ENCODE peak calls at places on chromosomes 5 and 9, in eight cellular contexts. T is NCI-H345, L is choroid plexus epithelial cell, C is heart left ventricle, M is H7, J is AG04450, Z is GM19239, X is cerebellar cortex. G is an unnamed sample.

GRCh38 chr9:70021026-70021571 is 22.5 kb upstream of the MAMDC2 start:
- DNase-seq in C (no peak), Z (no peak), J (peak; percentile 79), M (no peak), T (no peak), L (peak; percentile 79), X (no peak), G (no peak)

GRCh38 chr5:76341935-76342334 is 61.1 kb upstream of the IQGAP2 start:
- DNase-seq in C (peak; percentile 21), T (no peak), J (no peak), Z (no peak), L (peak; percentile 10), M (no peak), X (peak; percentile 92), G (no peak)

GRCh38 chr5:1754531-1755220 is 45.0 kb downstream of the MRPL36 start:
- DNase-seq in T (no peak), C (peak; percentile 7), L (no peak), J (no peak), X (no peak), M (peak; percentile 27), Z (no peak), G (no peak)

GRCh38 chr9:107251756-107252322 is 31.2 kb upstream of the RAD23B start:
- DNase-seq in J (peak; percentile 83), Z (no peak), T (peak; percentile 76), C (peak; percentile 69), X (no peak), L (peak; percentile 82), M (no peak), G (no peak)

GRCh38 chr5:175120412-175120811 is 323.6 kb downstream of the DRD1 start:
- DNase-seq in L (no peak), J (no peak), T (no peak), Z (no peak), X (no peak), M (no peak), C (no peak), G (no peak)

GRCh38 chr5:73443725-73444498 is 4.7 kb downstream of the FOXD1 start:
- DNase-seq in M (peak; percentile 86), X (no peak), Z (no peak), T (peak; percentile 74), C (no peak), J (no peak), L (peak; percentile 38), G (peak; percentile 45)

GRCh38 chr5:60487466-60487865 is 212.5 kb downstream of the DEPDC1B start:
- DNase-seq in X (no peak), C (no peak), M (no peak), J (no peak), Z (no peak), L (peak; percentile 29), T (no peak), G (no peak)

GRCh38 chr9:86434039-86434726 is 80.0 kb upstream of the TUT7 start:
- DNase-seq in L (peak; percentile 90), T (peak; percentile 1), J (peak; percentile 49), X (peak; percentile 55), Z (peak; percentile 12), M (peak; percentile 32), C (peak; percentile 25), G (peak; percentile 52)

GRCh38 chr9:132804576-132805295 is 73.3 kb downstream of the AK8 start:
- DNase-seq in M (no peak), X (no peak), Z (no peak), C (no peak), T (no peak), J (no peak), L (no peak), G (no peak)

GRCh38 chr5:6222899-6223298 is 155.4 kb downstream of the MED10 start:
- DNase-seq in C (no peak), J (no peak), L (no peak), Z (no peak), M (no peak), X (no peak), T (no peak), G (no peak)

GRCh38 chr9:71797266-71797665 is 29.0 kb upstream of the CEMIP2 start:
- DNase-seq in C (no peak), M (no peak), Z (no peak), L (no peak), X (no peak), J (no peak), T (no peak), G (no peak)

GRCh38 chr5:59542841-59543825 is 350.4 kb downstream of the PDE4D start:
- DNase-seq in J (no peak), L (peak; percentile 83), X (no peak), C (peak; percentile 64), Z (no peak), T (peak; percentile 20), M (no peak), G (no peak)

GRCh38 chr5:172841258-172841657 is 7.2 kb downstream of the ERGIC1 start:
- DNase-seq in Z (no peak), M (no peak), X (peak; percentile 79), T (no peak), L (no peak), J (no peak), C (no peak), G (no peak)

GRCh38 chr9:130172858-130173461 is 756 bp downstream of the NCS1 start:
- DNase-seq in Z (no peak), M (peak; percentile 87), J (no peak), C (no peak), T (peak; percentile 27), X (peak; percentile 41), L (no peak), G (peak; percentile 68)

GRCh38 chr9:104881991-104882555 is 45.9 kb downstream of the ABCA1 start:
- DNase-seq in T (no peak), J (no peak), L (no peak), C (no peak), X (no peak), Z (no peak), M (no peak), G (no peak)

GRCh38 chr5:139422307-139422893 is 16.9 kb downstream of the DNAJC18 start:
- DNase-seq in C (no peak), X (peak; percentile 79), J (peak; percentile 51), T (peak; percentile 79), M (peak; percentile 82), Z (peak; percentile 63), L (peak; percentile 89), G (peak; percentile 79)